ENCODE peak calls at places on chromosomes 11 and 22, in seven cellular contexts. J is adipocyte; Z is T-helper 1 cell; A is SIG-M5; U is fibroblast of mammary gland; V is neuronal stem cell; I is CD4-positive, alpha-beta memory T cell. E is an unnamed sample.

GRCh38 chr11:46121328-46121723 is at the start of gene PHF21A:
- DNase-seq in Z (peak), J (peak), A (peak), I (peak), V (peak), U (peak), E (peak)

GRCh38 chr11:57800444-57801184 is 39.0 kb downstream of the CTNND1 start:
- DNase-seq in Z (no peak), J (peak), U (peak), V (peak), A (no peak), I (no peak), E (peak)

GRCh38 chr11:372809-373715 is 3.8 kb downstream of the B4GALNT4 start:
- DNase-seq in I (peak), Z (no peak), V (no peak), J (no peak), A (no peak), U (no peak), E (no peak)

GRCh38 chr11:17531818-17532131 is 12.4 kb downstream of the USH1C start:
- DNase-seq in J (peak), A (no peak), Z (no peak), V (no peak), I (no peak), U (peak), E (no peak)

GRCh38 chr11:119356349-119357031 is 10.0 kb upstream of the MFRP start:
- DNase-seq in A (no peak), V (peak), U (peak), Z (peak), I (peak), J (peak), E (peak)

GRCh38 chr11:75463106-75463774 is 30.2 kb upstream of the KLHL35 start:
- DNase-seq in U (no peak), Z (no peak), I (no peak), J (no peak), V (no peak), A (no peak), E (no peak)

GRCh38 chr22:39148024-39148726 is 4.3 kb downstream of the CBX7 start:
- DNase-seq in J (no peak), V (no peak), I (no peak), U (no peak), A (no peak), Z (no peak), E (no peak)

GRCh38 chr11:3014314-3014938 is 22.3 kb upstream of the NAP1L4 start:
- DNase-seq in A (no peak), I (peak), V (no peak), J (no peak), Z (peak), U (no peak), E (no peak)

GRCh38 chr22:25365491-25366261 is 146.2 kb downstream of the CRYBB2 start:
- DNase-seq in Z (no peak), J (no peak), I (no peak), U (no peak), A (no peak), V (no peak), E (no peak)

GRCh38 chr22:48428556-48429371 is 1398.9 kb downstream of the BRD1 start:
- DNase-seq in J (peak), A (no peak), I (no peak), U (no peak), V (no peak), Z (no peak), E (no peak)

GRCh38 chr11:94728541-94728940 is 39.6 kb upstream of the AMOTL1 start:
- DNase-seq in V (no peak), Z (no peak), U (no peak), A (no peak), J (peak), I (no peak), E (no peak)